ENCODE peak calls at places on chromosomes 11 and 22, in seven cellular contexts. One of them, this sample, is unnamed.

GRCh38 chr11:45892856-45893255 is 7.4 kb downstream of the MAPK8IP1 start:
- DNase-seq in COR-L47: no peak
- DNase-seq in RCC 7860: no peak
- DNase-seq in NT2/D1: no peak
- DNase-seq in body of pancreas: no peak
- DNase-seq in NCI-H1092 treated with DMSO at 0.1 percent for 48 hours: no peak
- DNase-seq in NCI-H1417: peak
- DNase-seq in this sample: no peak

GRCh38 chr11:86487670-86488069 is 113.0 kb downstream of the CCDC81 start:
- DNase-seq in COR-L47: no peak
- DNase-seq in RCC 7860: no peak
- DNase-seq in NT2/D1: no peak
- DNase-seq in body of pancreas: no peak
- DNase-seq in NCI-H1092 treated with DMSO at 0.1 percent for 48 hours: no peak
- DNase-seq in NCI-H1417: no peak
- DNase-seq in this sample: no peak

GRCh38 chr11:69209936-69210659 is 54.4 kb downstream of the SMIM38 start:
- DNase-seq in COR-L47: no peak
- DNase-seq in RCC 7860: no peak
- DNase-seq in NT2/D1: no peak
- DNase-seq in body of pancreas: peak
- DNase-seq in NCI-H1092 treated with DMSO at 0.1 percent for 48 hours: no peak
- DNase-seq in NCI-H1417: no peak
- DNase-seq in this sample: no peak

GRCh38 chr11:35661539-35661938 is 1.0 kb upstream of the TRIM44 start:
- DNase-seq in COR-L47: no peak
- DNase-seq in RCC 7860: no peak
- DNase-seq in NT2/D1: no peak
- DNase-seq in body of pancreas: no peak
- DNase-seq in NCI-H1092 treated with DMSO at 0.1 percent for 48 hours: no peak
- DNase-seq in NCI-H1417: no peak
- DNase-seq in this sample: no peak

GRCh38 chr22:36478966-36479365 is 2.5 kb downstream of the TXN2 start:
- DNase-seq in COR-L47: no peak
- DNase-seq in RCC 7860: no peak
- DNase-seq in NT2/D1: no peak
- DNase-seq in body of pancreas: no peak
- DNase-seq in NCI-H1092 treated with DMSO at 0.1 percent for 48 hours: no peak
- DNase-seq in NCI-H1417: no peak
- DNase-seq in this sample: no peak

GRCh38 chr11:29306527-29306926 is 710.3 kb downstream of the KCNA4 start:
- DNase-seq in COR-L47: no peak
- DNase-seq in RCC 7860: peak
- DNase-seq in NT2/D1: no peak
- DNase-seq in body of pancreas: no peak
- DNase-seq in NCI-H1092 treated with DMSO at 0.1 percent for 48 hours: no peak
- DNase-seq in NCI-H1417: no peak
- DNase-seq in this sample: no peak

GRCh38 chr11:21374381-21374780 is 705.0 kb downstream of the NELL1 start:
- DNase-seq in COR-L47: no peak
- DNase-seq in RCC 7860: no peak
- DNase-seq in NT2/D1: no peak
- DNase-seq in body of pancreas: no peak
- DNase-seq in NCI-H1092 treated with DMSO at 0.1 percent for 48 hours: no peak
- DNase-seq in NCI-H1417: no peak
- DNase-seq in this sample: no peak

GRCh38 chr11:71240865-71241691 is 11.3 kb downstream of the SHANK2 start:
- DNase-seq in COR-L47: no peak
- DNase-seq in RCC 7860: peak
- DNase-seq in NT2/D1: peak
- DNase-seq in body of pancreas: peak
- DNase-seq in NCI-H1092 treated with DMSO at 0.1 percent for 48 hours: no peak
- DNase-seq in NCI-H1417: no peak
- DNase-seq in this sample: no peak

GRCh38 chr11:110894224-110894623 is 182.0 kb upstream of the ARHGAP20 start:
- DNase-seq in COR-L47: no peak
- DNase-seq in RCC 7860: no peak
- DNase-seq in NT2/D1: no peak
- DNase-seq in body of pancreas: no peak
- DNase-seq in NCI-H1092 treated with DMSO at 0.1 percent for 48 hours: no peak
- DNase-seq in NCI-H1417: no peak
- DNase-seq in this sample: no peak

GRCh38 chr11:75582935-75583709 is 21.1 kb downstream of the SERPINH1 start:
- DNase-seq in COR-L47: peak
- DNase-seq in RCC 7860: no peak
- DNase-seq in NT2/D1: no peak
- DNase-seq in body of pancreas: peak
- DNase-seq in NCI-H1092 treated with DMSO at 0.1 percent for 48 hours: peak
- DNase-seq in NCI-H1417: peak
- DNase-seq in this sample: peak

GRCh38 chr11:57476883-57477506 is 16.7 kb downstream of the RTN4RL2 start:
- DNase-seq in COR-L47: no peak
- DNase-seq in RCC 7860: no peak
- DNase-seq in NT2/D1: no peak
- DNase-seq in body of pancreas: peak
- DNase-seq in NCI-H1092 treated with DMSO at 0.1 percent for 48 hours: no peak
- DNase-seq in NCI-H1417: no peak
- DNase-seq in this sample: no peak

GRCh38 chr22:45124176-45124857 is 39.4 kb upstream of the NUP50 start:
- DNase-seq in COR-L47: no peak
- DNase-seq in RCC 7860: no peak
- DNase-seq in NT2/D1: no peak
- DNase-seq in body of pancreas: no peak
- DNase-seq in NCI-H1092 treated with DMSO at 0.1 percent for 48 hours: no peak
- DNase-seq in NCI-H1417: no peak
- DNase-seq in this sample: no peak

GRCh38 chr11:15793032-15793996 is 563.0 kb downstream of the SOX6 start:
- DNase-seq in COR-L47: no peak
- DNase-seq in RCC 7860: no peak
- DNase-seq in NT2/D1: no peak
- DNase-seq in body of pancreas: no peak
- DNase-seq in NCI-H1092 treated with DMSO at 0.1 percent for 48 hours: no peak
- DNase-seq in NCI-H1417: no peak
- DNase-seq in this sample: no peak

GRCh38 chr22:42070517-42071422 is at the start of gene NAGA:
- DNase-seq in COR-L47: peak
- DNase-seq in RCC 7860: peak
- DNase-seq in NT2/D1: peak
- DNase-seq in body of pancreas: peak
- DNase-seq in NCI-H1092 treated with DMSO at 0.1 percent for 48 hours: peak
- DNase-seq in NCI-H1417: peak
- DNase-seq in this sample: peak

GRCh38 chr11:11978792-11979486 is 29.5 kb downstream of the DKK3 start:
- DNase-seq in COR-L47: peak
- DNase-seq in RCC 7860: peak
- DNase-seq in NT2/D1: no peak
- DNase-seq in body of pancreas: peak
- DNase-seq in NCI-H1092 treated with DMSO at 0.1 percent for 48 hours: peak
- DNase-seq in NCI-H1417: no peak
- DNase-seq in this sample: peak

GRCh38 chr11:61488651-61489291 is 19.8 kb upstream of the LRRC10B start:
- DNase-seq in COR-L47: no peak
- DNase-seq in RCC 7860: no peak
- DNase-seq in NT2/D1: peak
- DNase-seq in body of pancreas: peak
- DNase-seq in NCI-H1092 treated with DMSO at 0.1 percent for 48 hours: no peak
- DNase-seq in NCI-H1417: peak
- DNase-seq in this sample: peak

GRCh38 chr11:17544181-17544622 is at the start of gene USH1C:
- DNase-seq in COR-L47: no peak
- DNase-seq in RCC 7860: no peak
- DNase-seq in NT2/D1: no peak
- DNase-seq in body of pancreas: peak
- DNase-seq in NCI-H1092 treated with DMSO at 0.1 percent for 48 hours: no peak
- DNase-seq in NCI-H1417: peak
- DNase-seq in this sample: no peak

GRCh38 chr11:45654242-45654641 is 11.2 kb downstream of the CHST1 start:
- DNase-seq in COR-L47: no peak
- DNase-seq in RCC 7860: no peak
- DNase-seq in NT2/D1: no peak
- DNase-seq in body of pancreas: no peak
- DNase-seq in NCI-H1092 treated with DMSO at 0.1 percent for 48 hours: no peak
- DNase-seq in NCI-H1417: no peak
- DNase-seq in this sample: no peak

GRCh38 chr11:133082453-133082781 is 449.9 kb downstream of the OPCML start:
- DNase-seq in COR-L47: no peak
- DNase-seq in RCC 7860: no peak
- DNase-seq in NT2/D1: no peak
- DNase-seq in body of pancreas: peak
- DNase-seq in NCI-H1092 treated with DMSO at 0.1 percent for 48 hours: peak
- DNase-seq in NCI-H1417: no peak
- DNase-seq in this sample: no peak

GRCh38 chr11:57482782-57483569 is 22.6 kb downstream of the RTN4RL2 start:
- DNase-seq in COR-L47: no peak
- DNase-seq in RCC 7860: no peak
- DNase-seq in NT2/D1: no peak
- DNase-seq in body of pancreas: no peak
- DNase-seq in NCI-H1092 treated with DMSO at 0.1 percent for 48 hours: peak
- DNase-seq in NCI-H1417: no peak
- DNase-seq in this sample: no peak

GRCh38 chr11:110463153-110463552 is 33.4 kb downstream of the FDX1 start:
- DNase-seq in COR-L47: peak
- DNase-seq in RCC 7860: no peak
- DNase-seq in NT2/D1: peak
- DNase-seq in body of pancreas: no peak
- DNase-seq in NCI-H1092 treated with DMSO at 0.1 percent for 48 hours: peak
- DNase-seq in NCI-H1417: peak
- DNase-seq in this sample: peak

GRCh38 chr11:113255741-113256140 is 58.6 kb upstream of the TTC12 start:
- DNase-seq in COR-L47: no peak
- DNase-seq in RCC 7860: no peak
- DNase-seq in NT2/D1: no peak
- DNase-seq in body of pancreas: no peak
- DNase-seq in NCI-H1092 treated with DMSO at 0.1 percent for 48 hours: no peak
- DNase-seq in NCI-H1417: no peak
- DNase-seq in this sample: no peak

GRCh38 chr11:126288237-126288636 is 5.3 kb downstream of the TIRAP start:
- DNase-seq in COR-L47: no peak
- DNase-seq in RCC 7860: no peak
- DNase-seq in NT2/D1: no peak
- DNase-seq in body of pancreas: no peak
- DNase-seq in NCI-H1092 treated with DMSO at 0.1 percent for 48 hours: no peak
- DNase-seq in NCI-H1417: no peak
- DNase-seq in this sample: no peak

GRCh38 chr22:44133901-44134511 is 46.7 kb upstream of the PARVG start:
- DNase-seq in COR-L47: no peak
- DNase-seq in RCC 7860: no peak
- DNase-seq in NT2/D1: no peak
- DNase-seq in body of pancreas: peak
- DNase-seq in NCI-H1092 treated with DMSO at 0.1 percent for 48 hours: no peak
- DNase-seq in NCI-H1417: no peak
- DNase-seq in this sample: no peak

GRCh38 chr22:35380013-35380412 is 883 bp upstream of the HMOX1 start:
- DNase-seq in COR-L47: no peak
- DNase-seq in RCC 7860: no peak
- DNase-seq in NT2/D1: no peak
- DNase-seq in body of pancreas: no peak
- DNase-seq in NCI-H1092 treated with DMSO at 0.1 percent for 48 hours: no peak
- DNase-seq in NCI-H1417: no peak
- DNase-seq in this sample: no peak

GRCh38 chr22:30701872-30702271 is 7.2 kb downstream of the OSBP2 start:
- DNase-seq in COR-L47: no peak
- DNase-seq in RCC 7860: no peak
- DNase-seq in NT2/D1: no peak
- DNase-seq in body of pancreas: no peak
- DNase-seq in NCI-H1092 treated with DMSO at 0.1 percent for 48 hours: no peak
- DNase-seq in NCI-H1417: no peak
- DNase-seq in this sample: no peak

GRCh38 chr11:65224939-65225283 is 36.9 kb upstream of the POLA2 start:
- DNase-seq in COR-L47: no peak
- DNase-seq in RCC 7860: no peak
- DNase-seq in NT2/D1: peak
- DNase-seq in body of pancreas: peak
- DNase-seq in NCI-H1092 treated with DMSO at 0.1 percent for 48 hours: no peak
- DNase-seq in NCI-H1417: no peak
- DNase-seq in this sample: peak

GRCh38 chr22:39988386-39989114 is 6.2 kb upstream of the FAM83F start:
- DNase-seq in COR-L47: no peak
- DNase-seq in RCC 7860: no peak
- DNase-seq in NT2/D1: no peak
- DNase-seq in body of pancreas: no peak
- DNase-seq in NCI-H1092 treated with DMSO at 0.1 percent for 48 hours: no peak
- DNase-seq in NCI-H1417: no peak
- DNase-seq in this sample: no peak

GRCh38 chr11:124595302-124595701 is 15.9 kb upstream of the PANX3 start:
- DNase-seq in COR-L47: no peak
- DNase-seq in RCC 7860: no peak
- DNase-seq in NT2/D1: no peak
- DNase-seq in body of pancreas: no peak
- DNase-seq in NCI-H1092 treated with DMSO at 0.1 percent for 48 hours: no peak
- DNase-seq in NCI-H1417: no peak
- DNase-seq in this sample: no peak

GRCh38 chr22:24146190-24146616 is 35.1 kb upstream of the SUSD2 start:
- DNase-seq in COR-L47: peak
- DNase-seq in RCC 7860: peak
- DNase-seq in NT2/D1: peak
- DNase-seq in body of pancreas: peak
- DNase-seq in NCI-H1092 treated with DMSO at 0.1 percent for 48 hours: peak
- DNase-seq in NCI-H1417: peak
- DNase-seq in this sample: peak

GRCh38 chr11:6799402-6799801 is at the start of gene OR6A2:
- DNase-seq in COR-L47: no peak
- DNase-seq in RCC 7860: no peak
- DNase-seq in NT2/D1: no peak
- DNase-seq in body of pancreas: no peak
- DNase-seq in NCI-H1092 treated with DMSO at 0.1 percent for 48 hours: no peak
- DNase-seq in NCI-H1417: no peak
- DNase-seq in this sample: no peak

This sample was measured in uterus.